ENCODE peak calls at places on chromosome 20, in five cellular contexts. H, R, O, I and E are unnamed samples.

GRCh38 chr20:49045440-49046086 is 549 bp upstream of the CSE1L start:
- DNase-seq in H (no peak), R (peak; percentile 50), O (peak; percentile 33), I (peak; percentile 16), E (no peak)

GRCh38 chr20:16929756-16930155 is 181.6 kb downstream of the OTOR start:
- DNase-seq in H (no peak), R (no peak), O (no peak), I (no peak), E (no peak)

GRCh38 chr20:45833030-45833882 is at the start of gene SNX21:
- DNase-seq in H (peak; percentile 83), R (peak; percentile 80), O (peak; percentile 83), I (peak; percentile 56), E (peak; percentile 83)

GRCh38 chr20:19974621-19975435 is 42.3 kb upstream of the NAA20 start:
- DNase-seq in H (peak; percentile 93), R (peak; percentile 95), O (peak; percentile 63), I (peak; percentile 78), E (peak; percentile 95)

GRCh38 chr20:62219101-62219991 is 732 bp downstream of the HRH3 start:
- DNase-seq in H (no peak), R (no peak), O (no peak), I (no peak), E (no peak)

GRCh38 chr20:64199395-64199794 is 35.1 kb downstream of the MYT1 start:
- DNase-seq in H (no peak), R (no peak), O (no peak), I (no peak), E (no peak)

GRCh38 chr20:47352332-47353223 is 3.9 kb downstream of the ZMYND8 start:
- DNase-seq in H (no peak), R (peak; percentile 93), O (peak; percentile 32), I (no peak), E (peak; percentile 89)

GRCh38 chr20:47847882-47848485 is 62.7 kb upstream of the SULF2 start:
- DNase-seq in H (no peak), R (no peak), O (no peak), I (no peak), E (no peak)

GRCh38 chr20:11186301-11187008 is 512.7 kb upstream of the JAG1 start:
- DNase-seq in H (no peak), R (no peak), O (no peak), I (no peak), E (no peak)

GRCh38 chr20:47438464-47439381 is 63.0 kb upstream of the NCOA3 start:
- DNase-seq in H (no peak), R (no peak), O (peak; percentile 30), I (no peak), E (no peak)

GRCh38 chr20:10769700-10770099 is 95.9 kb upstream of the JAG1 start:
- DNase-seq in H (no peak), R (no peak), O (no peak), I (no peak), E (no peak)

GRCh38 chr20:63582382-63583063 is 8.5 kb upstream of the HELZ2 start:
- DNase-seq in H (no peak), R (no peak), O (no peak), I (no peak), E (no peak)

GRCh38 chr20:44215125-44215524 is 4.6 kb upstream of the OSER1 start:
- DNase-seq in H (peak; percentile 37), R (peak; percentile 68), O (peak; percentile 78), I (no peak), E (peak; percentile 69)

GRCh38 chr20:53741726-53742028 is 148.0 kb upstream of the ZNF217 start:
- DNase-seq in H (no peak), R (no peak), O (no peak), I (no peak), E (no peak)

GRCh38 chr20:5070081-5070480 is 49.7 kb downstream of the PCNA start:
- DNase-seq in H (no peak), R (no peak), O (no peak), I (no peak), E (no peak)

GRCh38 chr20:20710847-20711315 is 1.6 kb downstream of the RALGAPA2 start:
- DNase-seq in H (no peak), R (peak; percentile 77), O (peak; percentile 54), I (no peak), E (peak; percentile 31)